ENCODE peak calls at places on chromosomes 5 and 9, in nine cellular contexts. X is HFF-Myc, A is mucosa of descending colon, B is fibroblast of lung, M is esophagus muscularis mucosa, G is aorta, C is lower lobe of right lung, Y is left lung, V is heart left ventricle. Z is an unnamed sample.

GRCh38 chr5:137734962-137735530 is 843 bp downstream of the KLHL3 start:
- DNase-seq in M (no peak), X (no peak), C (peak; percentile 43), A (peak; percentile 52), V (no peak), G (peak; percentile 68), B (peak; percentile 56), Y (peak; percentile 60), Z (no peak)

GRCh38 chr5:68478306-68479091 is 262.9 kb downstream of the PIK3R1 start:
- DNase-seq in A (no peak), B (no peak), C (no peak), M (peak; percentile 85), Y (no peak), V (no peak), G (no peak), X (no peak), Z (peak; percentile 75)

GRCh38 chr5:56964173-56964572 is 12.2 kb upstream of the MIER3 start:
- DNase-seq in G (no peak), C (no peak), X (no peak), A (no peak), M (no peak), Y (no peak), B (no peak), V (no peak), Z (no peak)

GRCh38 chr5:136906545-136906944 is 541.2 kb upstream of the TRPC7 start:
- DNase-seq in M (no peak), Y (no peak), V (no peak), G (no peak), X (no peak), C (no peak), A (no peak), B (no peak), Z (no peak)

GRCh38 chr5:180059326-180059725 is 12.2 kb downstream of the RNF130 start:
- DNase-seq in V (no peak), B (no peak), G (no peak), C (no peak), Y (no peak), M (no peak), A (no peak), X (no peak), Z (no peak)

GRCh38 chr5:84378961-84379360 is 5.7 kb downstream of the EDIL3 start:
- DNase-seq in G (no peak), C (no peak), M (no peak), A (no peak), X (no peak), Y (no peak), B (peak; percentile 75), V (no peak), Z (no peak)

GRCh38 chr5:135891804-135892203 is 3.8 kb downstream of the IL9 start:
- DNase-seq in X (no peak), G (no peak), B (no peak), C (no peak), M (no peak), Y (no peak), A (no peak), V (no peak), Z (no peak)

GRCh38 chr9:134396258-134396742 is 70.0 kb downstream of the RXRA start:
- DNase-seq in G (no peak), C (peak; percentile 77), M (no peak), X (no peak), A (no peak), V (no peak), Y (peak; percentile 94), B (no peak), Z (no peak)

GRCh38 chr9:85212887-85213286 is 528.9 kb downstream of the AGTPBP1 start:
- DNase-seq in X (peak; percentile 17), Y (no peak), V (no peak), C (no peak), G (no peak), M (peak; percentile 31), B (peak; percentile 24), A (no peak), Z (peak; percentile 69)

GRCh38 chr9:85215416-85215815 is 526.3 kb downstream of the AGTPBP1 start:
- DNase-seq in X (no peak), B (no peak), C (no peak), A (no peak), M (no peak), V (no peak), G (no peak), Y (no peak), Z (no peak)

GRCh38 chr9:85212209-85212608 is 529.5 kb downstream of the AGTPBP1 start:
- DNase-seq in G (no peak), V (no peak), X (peak; percentile 9), C (no peak), Y (no peak), A (no peak), M (peak; percentile 64), B (no peak), Z (no peak)

GRCh38 chr9:85215936-85216335 is 525.8 kb downstream of the AGTPBP1 start:
- DNase-seq in B (peak; percentile 5), X (no peak), C (no peak), Y (no peak), A (no peak), G (no peak), V (no peak), M (no peak), Z (no peak)

DNA sequence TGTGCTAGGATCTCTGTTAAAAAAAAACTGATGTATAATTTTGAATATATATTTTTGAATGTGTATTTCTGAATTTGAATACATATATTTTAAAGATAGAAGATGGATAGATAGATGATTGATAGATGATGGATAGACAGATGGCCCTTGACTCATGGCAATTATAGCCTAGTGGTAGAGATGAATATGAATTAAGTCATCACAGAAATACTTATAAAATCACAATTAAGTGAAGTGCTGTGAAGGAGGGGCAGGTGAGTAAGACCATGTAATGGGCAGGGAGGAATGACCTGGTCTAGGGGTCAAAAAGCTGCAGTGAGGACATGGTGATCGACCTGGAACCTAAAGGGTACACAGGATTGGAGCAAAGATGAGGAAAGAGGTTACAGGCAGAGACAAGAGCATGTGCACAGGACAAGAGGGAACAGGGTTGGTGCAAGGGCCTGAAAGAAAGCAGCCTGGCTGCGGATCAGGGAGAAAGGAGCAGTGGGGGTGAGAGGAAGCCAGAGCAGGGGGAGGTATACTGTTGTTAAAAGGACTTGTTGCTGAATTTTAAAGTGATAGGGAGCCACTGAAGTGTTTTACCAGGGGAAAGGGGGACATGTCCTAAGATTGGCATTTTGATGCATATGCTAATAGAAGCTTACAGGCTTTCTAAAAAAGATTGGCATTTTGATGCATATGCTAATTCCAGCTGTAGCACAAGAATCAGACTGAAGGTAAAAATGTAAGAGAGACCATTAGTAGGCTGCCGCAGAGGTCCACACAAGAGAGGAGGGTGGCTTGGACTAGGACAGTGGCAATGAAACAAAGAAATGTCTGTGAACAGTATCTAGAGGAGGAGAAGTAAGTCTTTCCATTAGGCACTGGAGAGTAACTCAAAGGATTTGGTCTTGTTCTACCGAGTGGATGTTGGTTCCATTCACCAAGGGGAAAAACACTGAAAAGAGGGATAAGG is 527.8 kb downstream of the AGTPBP1 start:
- DNase-seq in B (no peak), G (no peak), X (no peak), M (peak; percentile 80), Y (no peak), V (no peak), C (no peak), A (no peak), Z (no peak)
- H3K4me3 ChIP-seq in B (no peak overlapping the region), G (no peak overlapping the region), X (no peak overlapping the region), M (no peak overlapping the region), Y (no peak overlapping the region), V (no peak overlapping the region), C (no peak overlapping the region), A (no peak overlapping the region), Z (no peak overlapping the region)

DNA sequence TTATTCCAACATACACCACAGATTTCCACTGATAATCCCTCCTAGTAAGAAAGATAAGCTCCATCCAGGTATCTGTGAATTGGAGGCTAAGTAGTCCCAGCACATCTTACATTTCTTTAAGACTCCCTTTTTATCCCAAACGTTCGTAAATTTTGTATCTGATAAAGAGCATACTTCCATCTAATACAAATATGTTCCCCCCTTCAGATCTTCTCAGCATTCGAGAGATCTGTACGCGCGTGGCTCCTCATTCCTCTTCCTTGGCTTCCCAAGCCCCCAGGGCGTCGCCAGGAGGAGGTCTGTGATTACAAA is 20.0 kb downstream of the CDKN2A start:
- DNase-seq in A (no peak), V (no peak), Y (no peak), B (no peak), M (no peak), X (no peak), G (no peak), C (no peak), Z (no peak)
- H3K4me3 ChIP-seq in A (no peak overlapping the region), V (peak overlapping the region; percentile 43), Y (no peak overlapping the region), B (peak overlapping the region; percentile 55), M (peak overlapping the region; percentile 57), X (peak overlapping the region; percentile 57), G (peak overlapping the region; percentile 3), C (peak overlapping the region; percentile 53), Z (peak overlapping the region; percentile 68)

GRCh38 chr5:90342576-90342975 is 67.0 kb downstream of the CETN3 start:
- DNase-seq in B (no peak), X (no peak), G (no peak), C (no peak), Y (no peak), M (no peak), A (no peak), V (no peak), Z (no peak)

GRCh38 chr5:90338712-90339372 is 70.7 kb downstream of the CETN3 start:
- DNase-seq in G (no peak), Y (no peak), M (no peak), A (no peak), X (no peak), B (no peak), C (no peak), V (no peak), Z (no peak)

GRCh38 chr5:90334746-90335145 is 74.8 kb downstream of the CETN3 start:
- DNase-seq in G (no peak), V (no peak), Y (no peak), B (no peak), A (no peak), C (no peak), M (no peak), X (no peak), Z (no peak)

GRCh38 chr5:90337449-90338052 is 72.0 kb downstream of the CETN3 start:
- DNase-seq in B (no peak), V (no peak), M (no peak), C (no peak), A (no peak), Y (no peak), X (no peak), G (no peak), Z (no peak)
- H3K4me3 ChIP-seq in B (no peak overlapping the region), V (no peak overlapping the region), M (no peak overlapping the region), C (no peak overlapping the region), A (no peak overlapping the region), Y (no peak overlapping the region), X (no peak overlapping the region), G (no peak overlapping the region), Z (no peak overlapping the region)

GRCh38 chr9:16868706-16869105 is 1.8 kb downstream of the BNC2 start:
- DNase-seq in A (no peak), C (no peak), V (no peak), M (no peak), X (no peak), Y (no peak), G (no peak), B (peak; percentile 60), Z (no peak)

GRCh38 chr9:16871358-16872151 is 1.1 kb upstream of the BNC2 start:
- DNase-seq in C (peak; percentile 69), V (peak; percentile 79), M (no peak), X (no peak), A (peak; percentile 52), B (peak; percentile 94), Y (peak; percentile 88), G (peak; percentile 86), Z (peak; percentile 58)

GRCh38 chr9:16869140-16869903 is 1.1 kb downstream of the BNC2 start:
- DNase-seq in M (no peak), A (no peak), G (no peak), Y (no peak), X (no peak), C (no peak), V (no peak), B (peak; percentile 64), Z (no peak)

GRCh38 chr9:16869961-16870605 is 387 bp downstream of the BNC2 start:
- DNase-seq in V (peak; percentile 64), G (no peak), B (no peak), Y (no peak), X (no peak), A (peak; percentile 42), C (no peak), M (no peak), Z (no peak)

GRCh38 chr9:16870606-16871357 is at the start of gene BNC2:
- DNase-seq in B (peak; percentile 71), C (peak; percentile 62), Y (peak; percentile 85), V (peak; percentile 75), A (peak; percentile 61), M (no peak), G (peak; percentile 87), X (no peak), Z (no peak)
- H3K4me3 ChIP-seq in B (peak within 1 kb of the TSS; percentile 66), C (peak within 1 kb of the TSS; percentile 61), Y (peak within 1 kb of the TSS; percentile 56), V (peak within 1 kb of the TSS; percentile 65), A (peak within 1 kb of the TSS; percentile 14), M (peak within 1 kb of the TSS; percentile 94), G (peak within 1 kb of the TSS; percentile 73), X (peak within 1 kb of the TSS; percentile 77), Z (peak within 1 kb of the TSS; percentile 85)

Z was measured in AG04449.